ENCODE peak calls at places on chromosomes 1 and 21, in six cellular contexts. D, T, N, R, Q and W are unnamed samples.

GRCh38 chr1:154448271-154448905 is 43.2 kb downstream of the IL6R start:
- DNase-seq in D (no peak), T (no peak), N (no peak), R (no peak), Q (no peak), W (no peak)

GRCh38 chr1:247465796-247466195 is 7.9 kb upstream of the OR2B11 start:
- DNase-seq in D (no peak), T (no peak), N (no peak), R (no peak), Q (no peak), W (no peak)

GRCh38 chr1:111204211-111204883 is 3.9 kb upstream of the DENND2D start:
- DNase-seq in D (peak; percentile 10), T (no peak), N (no peak), R (no peak), Q (peak; percentile 77), W (peak; percentile 73)

GRCh38 chr1:16386454-16387113 is 19.5 kb downstream of the SZRD1 start:
- DNase-seq in D (peak; percentile 59), T (peak; percentile 76), N (no peak), R (peak; percentile 29), Q (no peak), W (peak; percentile 16)

GRCh38 chr1:153507926-153508583 is 27.7 kb downstream of the S100A6 start:
- DNase-seq in D (no peak), T (no peak), N (no peak), R (no peak), Q (no peak), W (no peak)

GRCh38 chr1:36446261-36446660 is 4.0 kb downstream of the OSCP1 start:
- DNase-seq in D (peak; percentile 34), T (no peak), N (peak; percentile 76), R (peak; percentile 34), Q (no peak), W (peak; percentile 59)

GRCh38 chr1:61215676-61216289 is 133.4 kb downstream of the NFIA start:
- DNase-seq in D (no peak), T (no peak), N (no peak), R (peak; percentile 62), Q (no peak), W (no peak)

GRCh38 chr1:228410015-228410414 is 3.4 kb upstream of the TRIM11 start:
- DNase-seq in D (no peak), T (peak; percentile 51), N (no peak), R (peak; percentile 21), Q (no peak), W (no peak)

GRCh38 chr1:235011064-235011598 is 117.5 kb downstream of the TOMM20 start:
- DNase-seq in D (no peak), T (no peak), N (no peak), R (no peak), Q (peak; percentile 84), W (no peak)

GRCh38 chr1:220076861-220077762 is 12.5 kb downstream of the BPNT1 start:
- DNase-seq in D (no peak), T (peak; percentile 27), N (no peak), R (no peak), Q (no peak), W (no peak)

GRCh38 chr1:223007935-223008334 is 135.1 kb downstream of the TLR5 start:
- DNase-seq in D (no peak), T (no peak), N (no peak), R (no peak), Q (no peak), W (no peak)

GRCh38 chr1:78490861-78491310 is at the start of gene PTGFR:
- DNase-seq in D (no peak), T (peak; percentile 36), N (no peak), R (no peak), Q (no peak), W (peak; percentile 73)

GRCh38 chr1:226060427-226060826 is 2.1 kb upstream of the H3-3A start:
- DNase-seq in D (no peak), T (no peak), N (no peak), R (no peak), Q (no peak), W (no peak)

GRCh38 chr1:108068141-108068540 is 103.2 kb upstream of the VAV3 start:
- DNase-seq in D (no peak), T (no peak), N (no peak), R (no peak), Q (no peak), W (no peak)

GRCh38 chr1:80509965-80510522 is 1290.7 kb upstream of the ADGRL2 start:
- DNase-seq in D (no peak), T (no peak), N (no peak), R (no peak), Q (no peak), W (no peak)

GRCh38 chr1:58149266-58149812 is 397.2 kb downstream of the OMA1 start:
- DNase-seq in D (no peak), T (no peak), N (no peak), R (no peak), Q (no peak), W (no peak)

GRCh38 chr1:235588916-235589515 is 60.6 kb downstream of the GNG4 start:
- DNase-seq in D (peak; percentile 65), T (peak; percentile 55), N (peak; percentile 47), R (no peak), Q (no peak), W (no peak)

GRCh38 chr1:46464013-46464548 is 25.6 kb upstream of the DMBX1 start:
- DNase-seq in D (no peak), T (no peak), N (no peak), R (no peak), Q (no peak), W (no peak)

GRCh38 chr1:175016073-175016722 is 7.0 kb downstream of the MRPS14 start:
- DNase-seq in D (no peak), T (peak; percentile 88), N (no peak), R (no peak), Q (no peak), W (no peak)

GRCh38 chr1:159008744-159009188 is 941 bp upstream of the IFI16 start:
- DNase-seq in D (no peak), T (peak; percentile 16), N (no peak), R (no peak), Q (peak; percentile 69), W (no peak)

GRCh38 chr1:59115865-59116264 is 181.0 kb upstream of the FGGY start:
- DNase-seq in D (no peak), T (no peak), N (no peak), R (no peak), Q (no peak), W (no peak)

GRCh38 chr1:159804924-159805323 is 2.8 kb downstream of the FCRL6 start:
- DNase-seq in D (no peak), T (peak; percentile 12), N (no peak), R (no peak), Q (no peak), W (no peak)

GRCh38 chr21:34582506-34583150 is 32.3 kb downstream of the RCAN1 start:
- DNase-seq in D (peak; percentile 28), T (peak; percentile 65), N (peak; percentile 38), R (peak; percentile 37), Q (no peak), W (peak; percentile 17)

GRCh38 chr1:118650084-118650807 is 337.9 kb downstream of the TBX15 start:
- DNase-seq in D (no peak), T (no peak), N (no peak), R (no peak), Q (no peak), W (no peak)

GRCh38 chr1:154326546-154327465 is 1.5 kb downstream of the ATP8B2 start:
- DNase-seq in D (peak; percentile 40), T (peak; percentile 64), N (no peak), R (no peak), Q (no peak), W (no peak)

GRCh38 chr1:197285526-197286217 is 17.6 kb downstream of the CRB1 start:
- DNase-seq in D (no peak), T (no peak), N (no peak), R (no peak), Q (no peak), W (no peak)

GRCh38 chr1:151596166-151596933 is 15.5 kb upstream of the SNX27 start:
- DNase-seq in D (peak; percentile 88), T (peak; percentile 41), N (peak; percentile 87), R (peak; percentile 50), Q (no peak), W (peak; percentile 56)
- TF ChIP-seq RAD21 in D (peak; percentile 38), T (no peak), N (peak; percentile 12), R (no peak), Q (no peak), W (no peak)

DNA sequence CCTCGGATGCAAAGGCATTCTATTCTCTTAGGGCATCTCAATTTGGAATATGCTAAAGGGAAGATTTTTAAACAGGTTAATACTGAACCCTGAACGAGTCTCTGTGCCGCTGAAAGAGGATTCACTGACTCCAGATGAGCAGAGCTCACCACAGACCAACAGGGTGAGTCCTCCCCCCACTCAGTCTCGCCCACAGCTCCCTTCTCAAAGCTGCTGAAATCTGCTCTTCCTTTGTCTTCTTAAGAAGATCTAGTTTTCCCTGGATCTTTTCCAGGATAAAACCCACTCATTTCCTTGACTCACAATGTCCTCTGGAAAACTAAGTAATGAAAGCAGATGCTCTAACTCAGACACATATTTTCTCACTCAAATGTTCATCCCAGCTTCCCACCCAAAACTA is 447.0 kb upstream of the PKN2 start:
- DNase-seq in D (no peak), T (peak; percentile 54), N (no peak), R (no peak), Q (no peak), W (no peak)
- TF ChIP-seq SMC3 in D (no peak), T (no peak), N (no peak), R (no peak), Q (no peak), W (no peak)

GRCh38 chr1:22123901-22124404 is 18.9 kb downstream of the WNT4 start:
- DNase-seq in D (no peak), T (no peak), N (no peak), R (no peak), Q (no peak), W (peak; percentile 11)
- H3K4me2 ChIP-seq in D (no peak overlapping the region), T (no peak overlapping the region), N (no peak overlapping the region), R (no peak overlapping the region), Q (no peak overlapping the region), W (no peak overlapping the region)

GRCh38 chr1:31420716-31421115 is 7.7 kb downstream of the SERINC2 start:
- DNase-seq in D (no peak), T (no peak), N (no peak), R (no peak), Q (no peak), W (no peak)

GRCh38 chr1:31418626-31419025 is 5.6 kb downstream of the SERINC2 start:
- DNase-seq in D (no peak), T (no peak), N (no peak), R (no peak), Q (no peak), W (no peak)

GRCh38 chr1:31422505-31423319 is 9.7 kb downstream of the SERINC2 start:
- DNase-seq in D (peak; percentile 71), T (peak; percentile 90), N (peak; percentile 82), R (peak; percentile 70), Q (peak; percentile 47), W (peak; percentile 89)

GRCh38 chr1:31423418-31423947 is 10.5 kb downstream of the SERINC2 start:
- DNase-seq in D (no peak), T (no peak), N (no peak), R (no peak), Q (peak; percentile 78), W (no peak)

DNA sequence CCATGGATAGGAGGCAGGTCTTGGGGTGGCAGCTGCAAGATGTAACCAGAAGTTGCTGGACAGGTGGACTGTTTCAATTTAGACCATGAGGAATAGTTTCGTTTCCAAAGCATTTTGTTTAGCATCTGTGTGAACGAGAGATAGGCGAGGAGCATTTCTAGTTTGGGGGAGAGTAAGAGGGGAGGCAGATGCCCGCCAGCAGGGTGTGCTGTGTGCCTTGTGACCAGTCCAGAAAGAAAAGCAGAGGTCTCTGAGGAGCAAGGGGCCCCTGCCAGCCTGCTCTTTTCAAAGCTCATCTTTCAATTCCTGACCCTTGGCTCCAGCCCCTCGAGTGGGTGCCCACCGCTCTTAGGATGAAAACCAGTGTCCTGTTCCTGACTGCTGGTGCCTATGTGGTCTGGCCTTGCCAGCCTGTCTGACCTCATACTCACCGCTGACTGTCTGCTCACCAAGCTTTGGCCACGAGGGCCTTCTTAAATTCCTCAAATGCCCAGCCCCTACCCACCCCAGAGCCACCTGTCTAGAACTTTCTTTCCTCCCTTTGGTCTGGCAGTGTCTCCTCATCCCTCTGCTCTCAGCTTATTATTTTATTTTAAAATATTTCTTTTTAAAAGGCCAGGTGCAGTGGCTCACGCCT is 8.5 kb downstream of the SERINC2 start:
- DNase-seq in D (peak; percentile 36), T (peak; percentile 32), N (no peak), R (no peak), Q (no peak), W (no peak)
- TF ChIP-seq RAD21 in D (peak; percentile 33), T (no peak), N (peak; percentile 66), R (peak; percentile 58), Q (peak; percentile 40), W (peak; percentile 30)